ENCODE peak calls at places on chromosome 19, in six cellular contexts. J is stimulated activated CD4-positive, alpha-beta T cell treated with anti-CD3 and anti-CD28 coated beads, Interleukin-1b, Interleukin-23, amount 100 ng/mL, for 48 hours; R is A549; I is OCI-M1; Y is progenitor cell of endocrine pancreas; C is stimulated activated CD8-positive, alpha-beta memory T cell treated with anti-CD3 and anti-CD28 coated beads, Interleukin-7, amount 100 ng/mL, for 48 hours. P is an unnamed sample.

GRCh38 chr19:50159078-50159477 is 4.0 kb downstream of the IZUMO2 start:
- DNase-seq in I (no peak), C (no peak), Y (no peak), J (no peak), R (no peak), P (no peak)

GRCh38 chr19:13803038-13803437 is 7.8 kb downstream of the ZSWIM4 start:
- DNase-seq in C (no peak), J (no peak), R (no peak), Y (no peak), I (no peak), P (no peak)

GRCh38 chr19:5078666-5079409 is 109.9 kb downstream of the KDM4B start:
- DNase-seq in R (no peak), I (no peak), J (no peak), C (no peak), Y (no peak), P (no peak)

GRCh38 chr19:16068696-16069259 is 7.5 kb upstream of the TPM4 start:
- DNase-seq in Y (no peak), I (no peak), R (no peak), J (no peak), C (no peak), P (no peak)

GRCh38 chr19:45865269-45865948 is 1.3 kb downstream of the FOXA3 start:
- DNase-seq in R (no peak), J (no peak), C (no peak), Y (no peak), I (no peak), P (no peak)

GRCh38 chr19:18433039-18433691 is 4.8 kb downstream of the ISYNA1 start:
- DNase-seq in I (no peak), R (no peak), C (no peak), Y (no peak), J (no peak), P (peak; percentile 73)

GRCh38 chr19:39342647-39343305 is 555 bp downstream of the SAMD4B start:
- DNase-seq in R (no peak), J (no peak), Y (peak; percentile 17), I (peak; percentile 16), C (no peak), P (no peak)

GRCh38 chr19:17340302-17340870 is 3.0 kb downstream of the GTPBP3 start:
- DNase-seq in I (no peak), R (peak; percentile 47), J (no peak), C (no peak), Y (no peak), P (no peak)

GRCh38 chr19:46537136-46538097 is 41.8 kb upstream of the PNMA8B start:
- DNase-seq in R (peak; percentile 55), I (peak; percentile 74), Y (peak; percentile 37), J (peak; percentile 40), C (peak; percentile 22), P (peak; percentile 54)

GRCh38 chr19:8332976-8333770 is 9.9 kb downstream of the KANK3 start:
- DNase-seq in R (no peak), C (no peak), Y (no peak), J (no peak), I (no peak), P (no peak)

GRCh38 chr19:3403489-3404323 is 37.3 kb downstream of the NFIC start:
- DNase-seq in C (no peak), Y (no peak), J (no peak), R (no peak), I (no peak), P (no peak)

P was measured in GM13977.